ENCODE peak calls at places on chromosome 1, in six cellular contexts. One of them, this sample, is unnamed.

GRCh38 chr1:100034465-100034864 is 64.7 kb downstream of the SLC35A3 start:
- DNase-seq in body of pancreas: no peak
- DNase-seq in brain microvascular endothelial cell: no peak
- DNase-seq in A673: peak
- DNase-seq in coronary artery: no peak
- DNase-seq in AG04450: peak
- DNase-seq in this sample: no peak

GRCh38 chr1:211631168-211631567 is 44.3 kb downstream of the NEK2 start:
- DNase-seq in body of pancreas: no peak
- DNase-seq in brain microvascular endothelial cell: no peak
- DNase-seq in A673: no peak
- DNase-seq in coronary artery: no peak
- DNase-seq in AG04450: no peak
- DNase-seq in this sample: no peak

GRCh38 chr1:156816561-156817328 is at the start of gene SH2D2A:
- DNase-seq in body of pancreas: peak
- DNase-seq in brain microvascular endothelial cell: peak
- DNase-seq in A673: peak
- DNase-seq in coronary artery: no peak
- DNase-seq in AG04450: no peak
- DNase-seq in this sample: no peak

GRCh38 chr1:184621262-184621661 is 133.4 kb downstream of the EDEM3 start:
- DNase-seq in body of pancreas: no peak
- DNase-seq in brain microvascular endothelial cell: no peak
- DNase-seq in A673: no peak
- DNase-seq in coronary artery: peak
- DNase-seq in AG04450: peak
- DNase-seq in this sample: no peak

GRCh38 chr1:37602750-37603694 is 7.3 kb upstream of the GNL2 start:
- DNase-seq in body of pancreas: peak
- DNase-seq in brain microvascular endothelial cell: peak
- DNase-seq in A673: peak
- DNase-seq in coronary artery: no peak
- DNase-seq in AG04450: no peak
- DNase-seq in this sample: no peak

GRCh38 chr1:174358786-174359453 is 88.8 kb upstream of the GPR52 start:
- DNase-seq in body of pancreas: no peak
- DNase-seq in brain microvascular endothelial cell: no peak
- DNase-seq in A673: peak
- DNase-seq in coronary artery: no peak
- DNase-seq in AG04450: no peak
- DNase-seq in this sample: no peak

GRCh38 chr1:35187816-35188342 is 5.1 kb downstream of the SFPQ start:
- DNase-seq in body of pancreas: no peak
- DNase-seq in brain microvascular endothelial cell: no peak
- DNase-seq in A673: no peak
- DNase-seq in coronary artery: no peak
- DNase-seq in AG04450: no peak
- DNase-seq in this sample: no peak

GRCh38 chr1:230186003-230186863 is 119.2 kb downstream of the GALNT2 start:
- DNase-seq in body of pancreas: peak
- DNase-seq in brain microvascular endothelial cell: peak
- DNase-seq in A673: peak
- DNase-seq in coronary artery: no peak
- DNase-seq in AG04450: peak
- DNase-seq in this sample: peak

GRCh38 chr1:222912730-222913129 is 97.9 kb downstream of the DISP1 start:
- DNase-seq in body of pancreas: no peak
- DNase-seq in brain microvascular endothelial cell: peak
- DNase-seq in A673: no peak
- DNase-seq in coronary artery: no peak
- DNase-seq in AG04450: no peak
- DNase-seq in this sample: no peak

GRCh38 chr1:168932539-168932938 is 174.0 kb upstream of the ATP1B1 start:
- DNase-seq in body of pancreas: no peak
- DNase-seq in brain microvascular endothelial cell: peak
- DNase-seq in A673: no peak
- DNase-seq in coronary artery: no peak
- DNase-seq in AG04450: no peak
- DNase-seq in this sample: peak

GRCh38 chr1:194466706-194467105 is 1280.3 kb upstream of the B3GALT2 start:
- DNase-seq in body of pancreas: no peak
- DNase-seq in brain microvascular endothelial cell: peak
- DNase-seq in A673: peak
- DNase-seq in coronary artery: no peak
- DNase-seq in AG04450: no peak
- DNase-seq in this sample: no peak

GRCh38 chr1:57550092-57550491 is 126.2 kb upstream of the DAB1 start:
- DNase-seq in body of pancreas: no peak
- DNase-seq in brain microvascular endothelial cell: no peak
- DNase-seq in A673: peak
- DNase-seq in coronary artery: no peak
- DNase-seq in AG04450: no peak
- DNase-seq in this sample: no peak

GRCh38 chr1:17566892-17567291 is 27.4 kb downstream of the ARHGEF10L start:
- DNase-seq in body of pancreas: no peak
- DNase-seq in brain microvascular endothelial cell: no peak
- DNase-seq in A673: no peak
- DNase-seq in coronary artery: no peak
- DNase-seq in AG04450: no peak
- DNase-seq in this sample: no peak

GRCh38 chr1:63920154-63921117 is 146.6 kb downstream of the ROR1 start:
- DNase-seq in body of pancreas: no peak
- DNase-seq in brain microvascular endothelial cell: peak
- DNase-seq in A673: peak
- DNase-seq in coronary artery: no peak
- DNase-seq in AG04450: peak
- DNase-seq in this sample: peak

GRCh38 chr1:45429543-45430159 is 61.3 kb downstream of the TESK2 start:
- DNase-seq in body of pancreas: no peak
- DNase-seq in brain microvascular endothelial cell: no peak
- DNase-seq in A673: no peak
- DNase-seq in coronary artery: no peak
- DNase-seq in AG04450: no peak
- DNase-seq in this sample: no peak

GRCh38 chr1:208159542-208160258 is 84.5 kb downstream of the PLXNA2 start:
- DNase-seq in body of pancreas: peak
- DNase-seq in brain microvascular endothelial cell: peak
- DNase-seq in A673: no peak
- DNase-seq in coronary artery: no peak
- DNase-seq in AG04450: peak
- DNase-seq in this sample: no peak

GRCh38 chr1:161439280-161440232 is 65.7 kb upstream of the FCGR2A start:
- DNase-seq in body of pancreas: peak
- DNase-seq in brain microvascular endothelial cell: peak
- DNase-seq in A673: peak
- DNase-seq in coronary artery: no peak
- DNase-seq in AG04450: no peak
- DNase-seq in this sample: no peak

GRCh38 chr1:185593271-185593670 is 140.9 kb upstream of the HMCN1 start:
- DNase-seq in body of pancreas: no peak
- DNase-seq in brain microvascular endothelial cell: no peak
- DNase-seq in A673: peak
- DNase-seq in coronary artery: no peak
- DNase-seq in AG04450: no peak
- DNase-seq in this sample: no peak

GRCh38 chr1:154992721-154993571 is 440 bp upstream of the LENEP start:
- DNase-seq in body of pancreas: peak
- DNase-seq in brain microvascular endothelial cell: peak
- DNase-seq in A673: no peak
- DNase-seq in coronary artery: no peak
- DNase-seq in AG04450: no peak
- DNase-seq in this sample: no peak

GRCh38 chr1:5819391-5820025 is 172.7 kb downstream of the NPHP4 start:
- DNase-seq in body of pancreas: no peak
- DNase-seq in brain microvascular endothelial cell: no peak
- DNase-seq in A673: no peak
- DNase-seq in coronary artery: no peak
- DNase-seq in AG04450: no peak
- DNase-seq in this sample: no peak

GRCh38 chr1:84122780-84123382 is 21.2 kb upstream of the PRKACB start:
- DNase-seq in body of pancreas: peak
- DNase-seq in brain microvascular endothelial cell: peak
- DNase-seq in A673: peak
- DNase-seq in coronary artery: no peak
- DNase-seq in AG04450: no peak
- DNase-seq in this sample: no peak

GRCh38 chr1:25238046-25238445 is 5.7 kb upstream of the SYF2 start:
- DNase-seq in body of pancreas: no peak
- DNase-seq in brain microvascular endothelial cell: no peak
- DNase-seq in A673: no peak
- DNase-seq in coronary artery: no peak
- DNase-seq in AG04450: no peak
- DNase-seq in this sample: no peak
- H3K27ac ChIP-seq in body of pancreas: no peak
- H3K27ac ChIP-seq in brain microvascular endothelial cell: no peak
- H3K27ac ChIP-seq in A673: no peak
- H3K27ac ChIP-seq in coronary artery: no peak
- H3K27ac ChIP-seq in AG04450: no peak
- H3K27ac ChIP-seq in this sample: no peak

GRCh38 chr1:172813330-172813729 is 154.4 kb downstream of the FASLG start:
- DNase-seq in body of pancreas: no peak
- DNase-seq in brain microvascular endothelial cell: no peak
- DNase-seq in A673: no peak
- DNase-seq in coronary artery: no peak
- DNase-seq in AG04450: no peak
- DNase-seq in this sample: no peak

GRCh38 chr1:172809751-172810150 is 150.8 kb downstream of the FASLG start:
- DNase-seq in body of pancreas: no peak
- DNase-seq in brain microvascular endothelial cell: no peak
- DNase-seq in A673: no peak
- DNase-seq in coronary artery: no peak
- DNase-seq in AG04450: no peak
- DNase-seq in this sample: no peak

GRCh38 chr1:172812118-172812517 is 153.2 kb downstream of the FASLG start:
- DNase-seq in body of pancreas: no peak
- DNase-seq in brain microvascular endothelial cell: no peak
- DNase-seq in A673: no peak
- DNase-seq in coronary artery: no peak
- DNase-seq in AG04450: no peak
- DNase-seq in this sample: no peak

GRCh38 chr1:172811698-172812097 is 152.8 kb downstream of the FASLG start:
- DNase-seq in body of pancreas: no peak
- DNase-seq in brain microvascular endothelial cell: no peak
- DNase-seq in A673: no peak
- DNase-seq in coronary artery: no peak
- DNase-seq in AG04450: no peak
- DNase-seq in this sample: no peak

DNA sequence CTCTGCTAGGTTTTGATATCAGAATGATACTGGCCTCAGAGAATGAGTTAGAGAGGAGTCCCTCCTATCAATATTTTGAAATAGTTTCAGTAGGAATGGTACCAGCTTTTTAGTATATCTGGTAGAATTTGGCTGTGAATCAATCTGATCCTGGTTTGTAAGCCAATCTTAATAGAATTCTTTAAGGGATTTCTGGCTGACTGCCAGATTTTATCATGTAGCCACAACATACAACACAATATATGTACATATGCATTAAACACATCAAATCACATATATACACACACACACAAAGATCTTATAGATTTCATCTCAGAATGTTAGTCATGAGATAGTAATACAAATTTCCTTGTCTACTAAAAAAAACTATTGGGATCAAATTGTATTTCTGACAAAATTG is 151.6 kb downstream of the FASLG start:
- DNase-seq in body of pancreas: no peak
- DNase-seq in brain microvascular endothelial cell: no peak
- DNase-seq in A673: no peak
- DNase-seq in coronary artery: no peak
- DNase-seq in AG04450: no peak
- DNase-seq in this sample: no peak
- H3K27ac ChIP-seq in body of pancreas: no peak
- H3K27ac ChIP-seq in brain microvascular endothelial cell: no peak
- H3K27ac ChIP-seq in A673: no peak
- H3K27ac ChIP-seq in coronary artery: no peak
- H3K27ac ChIP-seq in AG04450: no peak
- H3K27ac ChIP-seq in this sample: no peak

DNA sequence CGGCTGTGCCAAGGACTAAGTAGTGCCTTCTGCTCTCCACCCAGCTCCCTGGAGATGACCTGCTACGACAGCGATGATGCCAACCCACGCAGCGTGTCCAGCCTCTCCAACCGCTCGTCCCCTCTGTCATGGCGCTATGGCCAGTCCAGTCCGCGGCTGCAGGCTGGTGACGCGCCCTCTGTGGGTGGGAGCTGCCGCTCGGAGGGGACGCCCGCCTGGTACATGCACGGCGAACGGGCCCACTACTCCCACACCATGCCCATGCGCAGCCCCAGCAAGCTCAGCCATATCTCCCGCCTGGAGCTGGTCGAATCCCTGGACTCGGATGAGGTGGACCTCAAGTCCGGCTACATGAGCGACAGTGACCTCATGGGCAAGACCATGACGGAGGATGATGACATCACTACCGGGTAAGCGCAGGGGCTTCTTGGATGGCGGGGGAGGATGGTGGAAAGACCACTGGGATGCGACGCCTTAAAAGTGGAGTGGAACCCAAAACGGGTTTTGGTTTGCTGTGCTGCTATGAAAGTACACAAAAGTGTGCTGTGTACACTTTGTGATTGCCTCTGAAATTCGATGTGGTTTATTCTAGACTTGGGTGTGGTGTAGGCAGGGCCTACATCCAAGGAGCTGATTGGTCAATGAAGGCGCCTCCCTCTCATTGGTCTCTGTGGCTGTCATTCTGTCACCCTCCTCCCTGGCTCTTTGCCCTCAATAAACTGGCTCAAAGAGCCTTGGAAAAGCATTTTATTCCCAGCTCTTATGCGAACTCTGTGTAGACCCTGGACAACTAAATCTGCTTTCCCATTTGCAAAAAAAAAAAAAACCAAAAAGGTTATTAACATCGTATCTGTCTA is 110.4 kb upstream of the IPO9 start:
- DNase-seq in body of pancreas: peak
- DNase-seq in brain microvascular endothelial cell: no peak
- DNase-seq in A673: peak
- DNase-seq in coronary artery: no peak
- DNase-seq in AG04450: no peak
- DNase-seq in this sample: no peak
- H3K27ac ChIP-seq in body of pancreas: no peak
- H3K27ac ChIP-seq in brain microvascular endothelial cell: no peak
- H3K27ac ChIP-seq in A673: peak
- H3K27ac ChIP-seq in coronary artery: peak
- H3K27ac ChIP-seq in AG04450: no peak
- H3K27ac ChIP-seq in this sample: no peak

GRCh38 chr1:29282135-29282923 is 46.0 kb downstream of the PTPRU start:
- DNase-seq in body of pancreas: no peak
- DNase-seq in brain microvascular endothelial cell: no peak
- DNase-seq in A673: no peak
- DNase-seq in coronary artery: no peak
- DNase-seq in AG04450: no peak
- DNase-seq in this sample: no peak

GRCh38 chr1:29283804-29284195 is 47.5 kb downstream of the PTPRU start:
- DNase-seq in body of pancreas: no peak
- DNase-seq in brain microvascular endothelial cell: no peak
- DNase-seq in A673: no peak
- DNase-seq in coronary artery: no peak
- DNase-seq in AG04450: no peak
- DNase-seq in this sample: no peak

GRCh38 chr1:29281531-29281930 is 45.2 kb downstream of the PTPRU start:
- DNase-seq in body of pancreas: no peak
- DNase-seq in brain microvascular endothelial cell: no peak
- DNase-seq in A673: no peak
- DNase-seq in coronary artery: no peak
- DNase-seq in AG04450: no peak
- DNase-seq in this sample: no peak

GRCh38 chr1:29284286-29284960 is 48.1 kb downstream of the PTPRU start:
- DNase-seq in body of pancreas: no peak
- DNase-seq in brain microvascular endothelial cell: no peak
- DNase-seq in A673: no peak
- DNase-seq in coronary artery: no peak
- DNase-seq in AG04450: no peak
- DNase-seq in this sample: no peak

GRCh38 chr1:29282924-29283803 is 46.8 kb downstream of the PTPRU start:
- DNase-seq in body of pancreas: no peak
- DNase-seq in brain microvascular endothelial cell: peak
- DNase-seq in A673: peak
- DNase-seq in coronary artery: no peak
- DNase-seq in AG04450: no peak
- DNase-seq in this sample: no peak
- H3K27ac ChIP-seq in body of pancreas: no peak
- H3K27ac ChIP-seq in brain microvascular endothelial cell: no peak
- H3K27ac ChIP-seq in A673: peak
- H3K27ac ChIP-seq in coronary artery: peak
- H3K27ac ChIP-seq in AG04450: no peak
- H3K27ac ChIP-seq in this sample: no peak

This sample was measured in epithelial cell of prostate.